ENCODE peak calls at places on chromosomes 16 and 17, in six cellular contexts. G is CD8-positive, alpha-beta T cell; U is colonic mucosa; O is mammary epithelial cell; J is transverse colon; B is hepatocyte. H is an unnamed sample. For H3K36me3, the result is how much of the 10 kb centered on the place peaks cover.

GRCh38 chr16:11546522-11547485 is 39.9 kb downstream of the LITAF start:
- DNase-seq in G (no peak), U (no peak), O (peak), J (no peak), B (no peak), H (no peak)

GRCh38 chr17:4721203-4722135 is 9.8 kb upstream of the MED11 start:
- DNase-seq in G (peak), U (peak), O (no peak), J (peak), B (peak), H (no peak)

GRCh38 chr16:23920899-23921298 is 85.1 kb downstream of the PRKCB start:
- DNase-seq in G (no peak), U (no peak), O (peak), J (no peak), B (no peak), H (no peak)

GRCh38 chr16:78742501-78743283 is 643.2 kb downstream of the WWOX start:
- DNase-seq in G (peak), U (peak), O (no peak), J (peak), B (peak), H (no peak)

GRCh38 chr16:23496826-23497542 is 13.3 kb downstream of the GGA2 start:
- DNase-seq in G (no peak), U (no peak), O (peak), J (no peak), B (peak), H (peak)

GRCh38 chr17:40615295-40615988 is 32.2 kb downstream of the SMARCE1 start:
- DNase-seq in G (peak), U (peak), O (peak), J (peak), B (peak), H (peak)

GRCh38 chr17:9044796-9045470 is 23.6 kb downstream of the NTN1 start:
- DNase-seq in G (no peak), U (no peak), O (peak), J (no peak), B (no peak), H (no peak)

GRCh38 chr17:67751101-67752074 is 33.7 kb downstream of the NOL11 start:
- DNase-seq in G (no peak), U (no peak), O (peak), J (no peak), B (no peak), H (no peak)

GRCh38 chr17:76027159-76027839 is at the start of gene EVPL:
- DNase-seq in G (no peak), U (peak), O (peak), J (peak), B (peak), H (peak)

GRCh38 chr17:37483311-37484039 is 6.2 kb upstream of the DUSP14 start:
- DNase-seq in G (no peak), U (no peak), O (no peak), J (peak), B (peak), H (no peak)

GRCh38 chr16:57371494-57372371 is 557 bp upstream of the CX3CL1 start:
- DNase-seq in G (no peak), U (peak), O (no peak), J (no peak), B (no peak), H (no peak)

GRCh38 chr17:77428020-77428781 is 287.4 kb downstream of the SEC14L1 start:
- DNase-seq in G (peak), U (no peak), O (no peak), J (peak), B (no peak), H (no peak)

GRCh38 chr17:64503341-64503740 is 2.7 kb downstream of the DDX5 start:
- DNase-seq in G (no peak), U (no peak), O (no peak), J (no peak), B (no peak), H (no peak)

GRCh38 chr16:48903054-48903453 is 293.1 kb upstream of the N4BP1 start:
- DNase-seq in G (no peak), U (no peak), O (no peak), J (no peak), B (no peak), H (no peak)
- TF ChIP-seq CTCF in G (no peak), U (no peak), O (no peak), J (no peak), B (no peak), H (no peak)

GRCh38 chr17:82867763-82868325 is 28.0 kb upstream of the ZNF750 start:
- DNase-seq in G (no peak), U (no peak), O (no peak), J (no peak), B (no peak), H (no peak)
- H3K36me3 ChIP-seq in G (under half), U (under half), O (under half), J (under half), B (under half), H (under half)

GRCh38 chr16:3087243-3087791 is 11.8 kb downstream of the ZSCAN10 start:
- DNase-seq in G (no peak), U (no peak), O (no peak), J (no peak), B (no peak), H (no peak)
- TF ChIP-seq CTCF in G (no peak), U (peak), O (no peak), J (no peak), B (no peak), H (peak)

GRCh38 chr16:81652798-81653505 is 126.1 kb upstream of the PLCG2 start:
- DNase-seq in G (no peak), U (no peak), O (no peak), J (peak), B (no peak), H (no peak)

GRCh38 chr16:81651758-81652718 is 127.1 kb upstream of the PLCG2 start:
- DNase-seq in G (no peak), U (no peak), O (no peak), J (no peak), B (no peak), H (no peak)

GRCh38 chr16:81655474-81656162 is 123.5 kb upstream of the PLCG2 start:
- DNase-seq in G (no peak), U (no peak), O (no peak), J (no peak), B (no peak), H (no peak)

GRCh38 chr16:81657224-81657623 is 121.9 kb upstream of the PLCG2 start:
- DNase-seq in G (no peak), U (no peak), O (no peak), J (no peak), B (no peak), H (no peak)

GRCh38 chr16:81654346-81654745 is 124.7 kb upstream of the PLCG2 start:
- DNase-seq in G (no peak), U (no peak), O (no peak), J (no peak), B (no peak), H (no peak)
- H3K36me3 ChIP-seq in G (under half), U (under half), O (under half), J (under half), B (under half), H (under half)

GRCh38 chr17:22717211-22717610 is 1024.9 kb downstream of the KCNJ18 start:
- DNase-seq in G (no peak), U (no peak), O (no peak), J (no peak), B (no peak), H (no peak)

GRCh38 chr17:22718689-22719088 is 1026.4 kb downstream of the KCNJ18 start:
- DNase-seq in G (no peak), U (no peak), O (no peak), J (no peak), B (no peak), H (no peak)
- TF ChIP-seq CTCF in G (no peak), U (no peak), O (no peak), J (no peak), B (no peak), H (no peak)

H was measured in kidney epithelial cell.